ENCODE peak calls at places on chromosomes 3 and 15, in eight cellular contexts. One of them, this sample, is unnamed.

GRCh38 chr15:45378913-45379262 is 544 bp upstream of the GATM start:
- DNase-seq in fibroblast of pulmonary artery: no peak
- DNase-seq in trophoblast cell: no peak
- DNase-seq in HCT116: no peak
- DNase-seq in left lung: no peak
- DNase-seq in body of pancreas: peak; percentile 94
- DNase-seq in Caco-2: no peak
- DNase-seq in mucosa of descending colon: no peak
- DNase-seq in this sample: no peak

GRCh38 chr3:99683465-99683864 is 45.1 kb downstream of the COL8A1 start:
- DNase-seq in Caco-2: no peak
- DNase-seq in body of pancreas: no peak
- DNase-seq in fibroblast of pulmonary artery: no peak
- DNase-seq in mucosa of descending colon: no peak
- DNase-seq in trophoblast cell: no peak
- DNase-seq in HCT116: no peak
- DNase-seq in left lung: no peak
- DNase-seq in this sample: no peak

GRCh38 chr3:98022978-98023820 is 11.9 kb downstream of the GABRR3 start:
- DNase-seq in fibroblast of pulmonary artery: peak; percentile 85
- DNase-seq in trophoblast cell: peak; percentile 86
- DNase-seq in mucosa of descending colon: peak; percentile 92
- DNase-seq in body of pancreas: peak; percentile 94
- DNase-seq in Caco-2: peak; percentile 75
- DNase-seq in left lung: peak; percentile 83
- DNase-seq in HCT116: peak; percentile 60
- DNase-seq in this sample: peak; percentile 48

GRCh38 chr3:123028233-123028828 is 768 bp upstream of the SEMA5B start:
- DNase-seq in Caco-2: no peak
- DNase-seq in left lung: no peak
- DNase-seq in trophoblast cell: peak; percentile 47
- DNase-seq in mucosa of descending colon: no peak
- DNase-seq in HCT116: peak; percentile 43
- DNase-seq in fibroblast of pulmonary artery: peak; percentile 81
- DNase-seq in body of pancreas: peak; percentile 25
- DNase-seq in this sample: no peak

GRCh38 chr3:32495609-32496008 is 7.0 kb downstream of the CMTM6 start:
- DNase-seq in trophoblast cell: no peak
- DNase-seq in Caco-2: peak; percentile 40
- DNase-seq in mucosa of descending colon: no peak
- DNase-seq in body of pancreas: no peak
- DNase-seq in fibroblast of pulmonary artery: no peak
- DNase-seq in left lung: no peak
- DNase-seq in HCT116: no peak
- DNase-seq in this sample: no peak

GRCh38 chr3:21752749-21753347 is 1.8 kb upstream of the ZNF385D start:
- DNase-seq in fibroblast of pulmonary artery: peak; percentile 75
- DNase-seq in body of pancreas: peak; percentile 7
- DNase-seq in HCT116: no peak
- DNase-seq in Caco-2: no peak
- DNase-seq in left lung: no peak
- DNase-seq in trophoblast cell: no peak
- DNase-seq in mucosa of descending colon: no peak
- DNase-seq in this sample: no peak

GRCh38 chr3:171745577-171746319 is 64.5 kb downstream of the PLD1 start:
- DNase-seq in left lung: no peak
- DNase-seq in mucosa of descending colon: no peak
- DNase-seq in trophoblast cell: no peak
- DNase-seq in HCT116: no peak
- DNase-seq in body of pancreas: no peak
- DNase-seq in fibroblast of pulmonary artery: no peak
- DNase-seq in Caco-2: no peak
- DNase-seq in this sample: no peak

GRCh38 chr3:98972720-98973119 is 71.2 kb upstream of the DCBLD2 start:
- DNase-seq in Caco-2: no peak
- DNase-seq in fibroblast of pulmonary artery: no peak
- DNase-seq in HCT116: no peak
- DNase-seq in trophoblast cell: no peak
- DNase-seq in body of pancreas: no peak
- DNase-seq in mucosa of descending colon: no peak
- DNase-seq in left lung: no peak
- DNase-seq in this sample: no peak

GRCh38 chr3:39657775-39658174 is 151.6 kb upstream of the MYRIP start:
- DNase-seq in HCT116: no peak
- DNase-seq in left lung: no peak
- DNase-seq in Caco-2: no peak
- DNase-seq in mucosa of descending colon: no peak
- DNase-seq in trophoblast cell: no peak
- DNase-seq in body of pancreas: no peak
- DNase-seq in fibroblast of pulmonary artery: no peak
- DNase-seq in this sample: no peak

GRCh38 chr15:38354321-38354929 is 99.5 kb upstream of the FAM98B start:
- DNase-seq in mucosa of descending colon: no peak
- DNase-seq in Caco-2: peak; percentile 58
- DNase-seq in fibroblast of pulmonary artery: peak; percentile 87
- DNase-seq in body of pancreas: peak; percentile 64
- DNase-seq in left lung: no peak
- DNase-seq in HCT116: peak; percentile 65
- DNase-seq in trophoblast cell: peak; percentile 64
- DNase-seq in this sample: peak; percentile 39

GRCh38 chr3:108862865-108863798 is 40.5 kb downstream of the TRAT1 start:
- DNase-seq in mucosa of descending colon: no peak
- DNase-seq in Caco-2: no peak
- DNase-seq in body of pancreas: no peak
- DNase-seq in left lung: no peak
- DNase-seq in HCT116: peak; percentile 81
- DNase-seq in trophoblast cell: no peak
- DNase-seq in fibroblast of pulmonary artery: peak; percentile 53
- DNase-seq in this sample: no peak

GRCh38 chr15:43487271-43487895 is 5.6 kb downstream of the TP53BP1 start:
- DNase-seq in mucosa of descending colon: no peak
- DNase-seq in fibroblast of pulmonary artery: no peak
- DNase-seq in HCT116: no peak
- DNase-seq in Caco-2: no peak
- DNase-seq in trophoblast cell: no peak
- DNase-seq in body of pancreas: no peak
- DNase-seq in left lung: no peak
- DNase-seq in this sample: no peak

GRCh38 chr3:188230962-188231361 is 77.0 kb downstream of the LPP start:
- DNase-seq in HCT116: peak; percentile 16
- DNase-seq in left lung: no peak
- DNase-seq in body of pancreas: no peak
- DNase-seq in fibroblast of pulmonary artery: no peak
- DNase-seq in Caco-2: no peak
- DNase-seq in trophoblast cell: no peak
- DNase-seq in mucosa of descending colon: no peak
- DNase-seq in this sample: no peak

GRCh38 chr3:40623567-40623966 is 98.8 kb downstream of the ZNF621 start:
- DNase-seq in mucosa of descending colon: no peak
- DNase-seq in HCT116: no peak
- DNase-seq in left lung: no peak
- DNase-seq in body of pancreas: no peak
- DNase-seq in trophoblast cell: no peak
- DNase-seq in fibroblast of pulmonary artery: peak; percentile 2
- DNase-seq in Caco-2: no peak
- DNase-seq in this sample: no peak

GRCh38 chr15:57769266-57769665 is 62.8 kb downstream of the POLR2M start:
- DNase-seq in left lung: no peak
- DNase-seq in HCT116: no peak
- DNase-seq in Caco-2: no peak
- DNase-seq in mucosa of descending colon: no peak
- DNase-seq in body of pancreas: peak; percentile 30
- DNase-seq in trophoblast cell: peak; percentile 17
- DNase-seq in fibroblast of pulmonary artery: peak; percentile 86
- DNase-seq in this sample: no peak

GRCh38 chr3:24149032-24149431 is 203.9 kb downstream of the NR1D2 start:
- DNase-seq in HCT116: no peak
- DNase-seq in body of pancreas: no peak
- DNase-seq in left lung: no peak
- DNase-seq in trophoblast cell: peak; percentile 20
- DNase-seq in Caco-2: no peak
- DNase-seq in mucosa of descending colon: no peak
- DNase-seq in fibroblast of pulmonary artery: no peak
- DNase-seq in this sample: no peak

GRCh38 chr3:151560750-151561149 is 99.9 kb upstream of the IGSF10 start:
- DNase-seq in trophoblast cell: no peak
- DNase-seq in mucosa of descending colon: no peak
- DNase-seq in fibroblast of pulmonary artery: no peak
- DNase-seq in HCT116: no peak
- DNase-seq in Caco-2: no peak
- DNase-seq in body of pancreas: no peak
- DNase-seq in left lung: no peak
- DNase-seq in this sample: no peak

GRCh38 chr3:127997961-127998360 is 54.3 kb upstream of the SEC61A1 start:
- DNase-seq in fibroblast of pulmonary artery: no peak
- DNase-seq in left lung: no peak
- DNase-seq in trophoblast cell: no peak
- DNase-seq in body of pancreas: peak; percentile 15
- DNase-seq in Caco-2: no peak
- DNase-seq in HCT116: no peak
- DNase-seq in mucosa of descending colon: no peak
- DNase-seq in this sample: no peak

GRCh38 chr3:117114517-117115265 is 405.1 kb downstream of the TUSC7 start:
- DNase-seq in fibroblast of pulmonary artery: no peak
- DNase-seq in left lung: no peak
- DNase-seq in HCT116: no peak
- DNase-seq in body of pancreas: no peak
- DNase-seq in Caco-2: no peak
- DNase-seq in mucosa of descending colon: no peak
- DNase-seq in trophoblast cell: no peak
- DNase-seq in this sample: no peak

GRCh38 chr15:34647569-34648334 is 64.3 kb upstream of the GOLGA8B start:
- DNase-seq in mucosa of descending colon: no peak
- DNase-seq in body of pancreas: peak; percentile 56
- DNase-seq in trophoblast cell: no peak
- DNase-seq in HCT116: no peak
- DNase-seq in fibroblast of pulmonary artery: no peak
- DNase-seq in Caco-2: no peak
- DNase-seq in left lung: no peak
- DNase-seq in this sample: no peak

GRCh38 chr3:15107075-15107947 is 8.4 kb upstream of the RBSN start:
- DNase-seq in trophoblast cell: no peak
- DNase-seq in HCT116: no peak
- DNase-seq in body of pancreas: no peak
- DNase-seq in left lung: no peak
- DNase-seq in Caco-2: no peak
- DNase-seq in mucosa of descending colon: no peak
- DNase-seq in fibroblast of pulmonary artery: no peak
- DNase-seq in this sample: no peak

GRCh38 chr15:99446565-99447496 is 119.0 kb upstream of the MEF2A start:
- DNase-seq in body of pancreas: peak; percentile 32
- DNase-seq in HCT116: no peak
- DNase-seq in mucosa of descending colon: peak; percentile 61
- DNase-seq in fibroblast of pulmonary artery: no peak
- DNase-seq in Caco-2: no peak
- DNase-seq in trophoblast cell: no peak
- DNase-seq in left lung: no peak
- DNase-seq in this sample: no peak

GRCh38 chr15:58469432-58470353 is 37.9 kb downstream of the LIPC start:
- DNase-seq in body of pancreas: peak; percentile 36
- DNase-seq in left lung: peak; percentile 49
- DNase-seq in HCT116: peak; percentile 69
- DNase-seq in fibroblast of pulmonary artery: peak; percentile 98
- DNase-seq in Caco-2: peak; percentile 91
- DNase-seq in trophoblast cell: peak; percentile 97
- DNase-seq in mucosa of descending colon: no peak
- DNase-seq in this sample: no peak

GRCh38 chr15:70017025-70017424 is 80.7 kb downstream of the TLE3 start:
- DNase-seq in Caco-2: peak; percentile 3
- DNase-seq in HCT116: no peak
- DNase-seq in trophoblast cell: no peak
- DNase-seq in left lung: no peak
- DNase-seq in mucosa of descending colon: no peak
- DNase-seq in fibroblast of pulmonary artery: no peak
- DNase-seq in body of pancreas: no peak
- DNase-seq in this sample: no peak
- H3K4me3 ChIP-seq in Caco-2: no peak overlapping the region
- H3K4me3 ChIP-seq in HCT116: no peak overlapping the region
- H3K4me3 ChIP-seq in trophoblast cell: no peak overlapping the region
- H3K4me3 ChIP-seq in left lung: no peak overlapping the region
- H3K4me3 ChIP-seq in mucosa of descending colon: no peak overlapping the region
- H3K4me3 ChIP-seq in fibroblast of pulmonary artery: no peak overlapping the region
- H3K4me3 ChIP-seq in body of pancreas: no peak overlapping the region
- H3K4me3 ChIP-seq in this sample: no peak overlapping the region

GRCh38 chr3:179175358-179175757 is 27.2 kb downstream of the PIK3CA start:
- DNase-seq in left lung: no peak
- DNase-seq in body of pancreas: no peak
- DNase-seq in trophoblast cell: no peak
- DNase-seq in mucosa of descending colon: no peak
- DNase-seq in fibroblast of pulmonary artery: peak; percentile 20
- DNase-seq in HCT116: no peak
- DNase-seq in Caco-2: no peak
- DNase-seq in this sample: no peak
- H3K4me3 ChIP-seq in left lung: no peak overlapping the region
- H3K4me3 ChIP-seq in body of pancreas: no peak overlapping the region
- H3K4me3 ChIP-seq in trophoblast cell: no peak overlapping the region
- H3K4me3 ChIP-seq in mucosa of descending colon: no peak overlapping the region
- H3K4me3 ChIP-seq in fibroblast of pulmonary artery: no peak overlapping the region
- H3K4me3 ChIP-seq in HCT116: no peak overlapping the region
- H3K4me3 ChIP-seq in Caco-2: no peak overlapping the region
- H3K4me3 ChIP-seq in this sample: no peak overlapping the region

GRCh38 chr3:138608322-138609214 is at the start of gene FAIM:
- DNase-seq in fibroblast of pulmonary artery: peak; percentile 66
- DNase-seq in Caco-2: peak; percentile 78
- DNase-seq in body of pancreas: peak; percentile 78
- DNase-seq in left lung: peak; percentile 72
- DNase-seq in trophoblast cell: peak; percentile 52
- DNase-seq in HCT116: peak; percentile 46
- DNase-seq in mucosa of descending colon: peak; percentile 84
- DNase-seq in this sample: no peak

GRCh38 chr3:138615462-138615861 is 6.9 kb downstream of the FAIM start:
- DNase-seq in HCT116: no peak
- DNase-seq in trophoblast cell: no peak
- DNase-seq in mucosa of descending colon: no peak
- DNase-seq in fibroblast of pulmonary artery: no peak
- DNase-seq in left lung: no peak
- DNase-seq in Caco-2: no peak
- DNase-seq in body of pancreas: no peak
- DNase-seq in this sample: no peak

DNA sequence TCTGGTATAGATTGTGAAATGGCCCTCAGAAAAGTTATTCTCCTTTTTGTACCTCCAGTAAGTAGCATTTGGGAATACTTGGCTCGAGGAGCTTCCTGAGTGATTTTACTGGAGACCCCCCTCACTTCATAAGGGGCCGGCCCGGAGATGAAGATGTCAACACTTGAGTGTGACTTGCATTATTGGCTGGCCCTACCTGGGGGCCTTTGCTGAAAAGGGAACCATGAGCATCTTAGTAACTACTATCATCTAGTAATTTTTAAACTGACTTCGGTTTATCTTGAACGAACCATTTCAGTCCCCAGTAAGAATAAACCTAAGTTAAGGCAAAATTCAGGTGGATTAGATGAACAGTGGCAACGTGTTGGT is 1.3 kb downstream of the FAIM start:
- DNase-seq in mucosa of descending colon: no peak
- DNase-seq in trophoblast cell: no peak
- DNase-seq in Caco-2: no peak
- DNase-seq in fibroblast of pulmonary artery: no peak
- DNase-seq in left lung: no peak
- DNase-seq in HCT116: no peak
- DNase-seq in body of pancreas: no peak
- DNase-seq in this sample: no peak
- H3K4me3 ChIP-seq in mucosa of descending colon: no peak overlapping the region
- H3K4me3 ChIP-seq in trophoblast cell: no peak overlapping the region
- H3K4me3 ChIP-seq in Caco-2: peak overlapping the region; percentile 77
- H3K4me3 ChIP-seq in fibroblast of pulmonary artery: no peak overlapping the region
- H3K4me3 ChIP-seq in left lung: peak overlapping the region; percentile 59
- H3K4me3 ChIP-seq in HCT116: peak overlapping the region; percentile 71
- H3K4me3 ChIP-seq in body of pancreas: no peak overlapping the region
- H3K4me3 ChIP-seq in this sample: no peak overlapping the region

GRCh38 chr3:104952160-104952559 is 414.5 kb upstream of the ALCAM start:
- DNase-seq in trophoblast cell: no peak
- DNase-seq in Caco-2: no peak
- DNase-seq in HCT116: no peak
- DNase-seq in body of pancreas: no peak
- DNase-seq in fibroblast of pulmonary artery: no peak
- DNase-seq in left lung: no peak
- DNase-seq in mucosa of descending colon: no peak
- DNase-seq in this sample: no peak
- H3K4me3 ChIP-seq in trophoblast cell: no peak overlapping the region
- H3K4me3 ChIP-seq in Caco-2: no peak overlapping the region
- H3K4me3 ChIP-seq in HCT116: no peak overlapping the region
- H3K4me3 ChIP-seq in body of pancreas: no peak overlapping the region
- H3K4me3 ChIP-seq in fibroblast of pulmonary artery: no peak overlapping the region
- H3K4me3 ChIP-seq in left lung: no peak overlapping the region
- H3K4me3 ChIP-seq in mucosa of descending colon: no peak overlapping the region
- H3K4me3 ChIP-seq in this sample: no peak overlapping the region

This sample was measured in iPS DF 6.9.